ENCODE peak calls at places on chromosomes 11 and 22, in four cellular contexts. One of them, this sample, is unnamed.
A peak's percentile ranks its signal among the peaks of the same experiment; 100 is the strongest.

GRCh38 chr22:36946436-36947158 is 33.2 kb downstream of the CSF2RB start:
- DNase-seq in SK-N-SH: no peak
- DNase-seq in GM12878: no peak
- DNase-seq in HCT116: no peak
- DNase-seq in this sample: no peak

GRCh38 chr11:117002639-117003305 is 95.5 kb downstream of the SIK3 start:
- DNase-seq in SK-N-SH: no peak
- DNase-seq in GM12878: no peak
- DNase-seq in HCT116: no peak
- DNase-seq in this sample: no peak

GRCh38 chr11:95074806-95075563 is 8.3 kb downstream of the SRSF8 start:
- DNase-seq in SK-N-SH: no peak
- DNase-seq in GM12878: no peak
- DNase-seq in HCT116: no peak
- DNase-seq in this sample: no peak

GRCh38 chr22:33472462-33473344 is 414.5 kb upstream of the SYN3 start:
- DNase-seq in SK-N-SH: no peak
- DNase-seq in GM12878: peak; percentile 78
- DNase-seq in HCT116: no peak
- DNase-seq in this sample: no peak

GRCh38 chr11:76524919-76525318 is 80.1 kb downstream of the EMSY start:
- DNase-seq in SK-N-SH: no peak
- DNase-seq in GM12878: no peak
- DNase-seq in HCT116: peak; percentile 26
- DNase-seq in this sample: peak; percentile 42

GRCh38 chr11:95086116-95086515 is 3.5 kb upstream of the ENDOD1 start:
- DNase-seq in SK-N-SH: no peak
- DNase-seq in GM12878: no peak
- DNase-seq in HCT116: no peak
- DNase-seq in this sample: no peak

GRCh38 chr11:45554230-45554967 is 111.0 kb downstream of the CHST1 start:
- DNase-seq in SK-N-SH: no peak
- DNase-seq in GM12878: no peak
- DNase-seq in HCT116: no peak
- DNase-seq in this sample: no peak

GRCh38 chr22:43128928-43129424 is 14.2 kb downstream of the MCAT start:
- DNase-seq in SK-N-SH: no peak
- DNase-seq in GM12878: no peak
- DNase-seq in HCT116: no peak
- DNase-seq in this sample: no peak

GRCh38 chr11:10520562-10520961 is 20.4 kb downstream of the RNF141 start:
- DNase-seq in SK-N-SH: no peak
- DNase-seq in GM12878: no peak
- DNase-seq in HCT116: no peak
- DNase-seq in this sample: no peak
- TF ChIP-seq JUND in SK-N-SH: no peak
- TF ChIP-seq JUND in GM12878: no peak
- TF ChIP-seq JUND in HCT116: no peak
- TF ChIP-seq JUND in this sample: no peak

GRCh38 chr11:43574949-43575915 is 105.3 kb upstream of the HSD17B12 start:
- DNase-seq in SK-N-SH: peak; percentile 83
- DNase-seq in GM12878: no peak
- DNase-seq in HCT116: no peak
- DNase-seq in this sample: no peak

GRCh38 chr11:43575931-43576833 is 104.4 kb upstream of the HSD17B12 start:
- DNase-seq in SK-N-SH: no peak
- DNase-seq in GM12878: no peak
- DNase-seq in HCT116: no peak
- DNase-seq in this sample: no peak

GRCh38 chr11:43577566-43578264 is 102.8 kb upstream of the HSD17B12 start:
- DNase-seq in SK-N-SH: no peak
- DNase-seq in GM12878: no peak
- DNase-seq in HCT116: no peak
- DNase-seq in this sample: no peak

GRCh38 chr11:43578346-43579170 is 102.0 kb upstream of the HSD17B12 start:
- DNase-seq in SK-N-SH: no peak
- DNase-seq in GM12878: no peak
- DNase-seq in HCT116: no peak
- DNase-seq in this sample: no peak

GRCh38 chr11:43576834-43577521 is 103.6 kb upstream of the HSD17B12 start:
- DNase-seq in SK-N-SH: peak; percentile 71
- DNase-seq in GM12878: no peak
- DNase-seq in HCT116: peak; percentile 12
- DNase-seq in this sample: peak; percentile 32
- H3K4me2 ChIP-seq in SK-N-SH: peak overlapping the region; percentile 92
- H3K4me2 ChIP-seq in GM12878: no peak overlapping the region
- H3K4me2 ChIP-seq in HCT116: no peak overlapping the region
- H3K4me2 ChIP-seq in this sample: peak overlapping the region; percentile 5

GRCh38 chr11:19164230-19164855 is 37.4 kb downstream of the CSRP3 start:
- DNase-seq in SK-N-SH: no peak
- DNase-seq in GM12878: no peak
- DNase-seq in HCT116: no peak
- DNase-seq in this sample: no peak
- TF ChIP-seq JUND in SK-N-SH: no peak
- TF ChIP-seq JUND in GM12878: no peak
- TF ChIP-seq JUND in HCT116: no peak
- TF ChIP-seq JUND in this sample: no peak

GRCh38 chr22:26610072-26610958 is 7.5 kb downstream of the CRYBB1 start:
- DNase-seq in SK-N-SH: no peak
- DNase-seq in GM12878: peak; percentile 93
- DNase-seq in HCT116: no peak
- DNase-seq in this sample: no peak
- H3K4me2 ChIP-seq in SK-N-SH: peak overlapping the region; percentile 37
- H3K4me2 ChIP-seq in GM12878: peak overlapping the region; percentile 98
- H3K4me2 ChIP-seq in HCT116: no peak overlapping the region
- H3K4me2 ChIP-seq in this sample: no peak overlapping the region

GRCh38 chr11:131672191-131672590 is 301.8 kb downstream of the NTM start:
- DNase-seq in SK-N-SH: no peak
- DNase-seq in GM12878: no peak
- DNase-seq in HCT116: no peak
- DNase-seq in this sample: no peak

GRCh38 chr11:131670876-131671275 is 300.5 kb downstream of the NTM start:
- DNase-seq in SK-N-SH: no peak
- DNase-seq in GM12878: no peak
- DNase-seq in HCT116: no peak
- DNase-seq in this sample: no peak

GRCh38 chr11:131674051-131674755 is 303.8 kb downstream of the NTM start:
- DNase-seq in SK-N-SH: peak; percentile 80
- DNase-seq in GM12878: no peak
- DNase-seq in HCT116: peak; percentile 3
- DNase-seq in this sample: peak; percentile 21

GRCh38 chr11:131671320-131671719 is 300.9 kb downstream of the NTM start:
- DNase-seq in SK-N-SH: no peak
- DNase-seq in GM12878: no peak
- DNase-seq in HCT116: no peak
- DNase-seq in this sample: no peak

DNA sequence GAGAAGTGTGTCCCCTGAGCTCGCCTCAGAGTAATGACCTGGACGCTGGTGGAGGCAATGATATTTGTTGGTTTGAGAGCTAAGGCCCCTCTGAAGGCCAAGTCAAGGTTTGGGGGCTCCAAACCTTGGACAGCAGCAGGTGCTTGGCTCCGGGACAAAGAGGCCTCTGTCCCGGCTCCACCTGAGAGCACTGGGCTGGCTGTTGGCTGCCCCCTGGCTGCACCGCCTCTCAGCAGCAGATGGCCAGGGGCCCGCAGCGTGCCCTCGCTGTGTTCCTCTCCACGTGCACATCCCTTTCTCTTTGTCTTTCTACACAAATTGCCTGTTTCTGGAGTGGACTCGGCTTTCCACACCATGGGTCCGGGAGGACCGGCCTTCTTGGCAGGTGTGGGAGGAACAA is 301.3 kb downstream of the NTM start:
- DNase-seq in SK-N-SH: no peak
- DNase-seq in GM12878: no peak
- DNase-seq in HCT116: no peak
- DNase-seq in this sample: no peak
- TF ChIP-seq JUND in SK-N-SH: no peak
- TF ChIP-seq JUND in GM12878: no peak
- TF ChIP-seq JUND in HCT116: no peak
- TF ChIP-seq JUND in this sample: no peak

DNA sequence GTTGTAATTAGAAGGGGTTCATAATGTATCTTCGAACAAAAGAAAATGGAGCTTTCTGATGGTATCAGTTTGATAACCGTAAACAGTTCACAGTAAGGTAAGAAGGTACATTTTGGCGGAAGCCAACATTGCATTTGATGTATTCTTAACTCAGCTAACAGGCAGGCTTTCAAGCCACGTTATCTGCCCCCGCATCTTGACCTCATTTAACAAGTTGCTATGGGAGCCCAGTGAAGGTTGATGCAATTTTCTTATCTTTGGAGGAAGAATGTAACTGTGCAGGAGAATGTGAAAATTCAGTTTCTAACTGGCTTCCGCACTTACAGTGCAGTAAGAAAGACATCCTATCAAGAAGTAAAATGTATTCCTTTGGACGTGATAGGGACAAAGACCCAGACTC is 110.6 kb downstream of the ETS1 start:
- DNase-seq in SK-N-SH: no peak
- DNase-seq in GM12878: no peak
- DNase-seq in HCT116: no peak
- DNase-seq in this sample: no peak
- H3K4me2 ChIP-seq in SK-N-SH: no peak overlapping the region
- H3K4me2 ChIP-seq in GM12878: no peak overlapping the region
- H3K4me2 ChIP-seq in HCT116: no peak overlapping the region
- H3K4me2 ChIP-seq in this sample: no peak overlapping the region

DNA sequence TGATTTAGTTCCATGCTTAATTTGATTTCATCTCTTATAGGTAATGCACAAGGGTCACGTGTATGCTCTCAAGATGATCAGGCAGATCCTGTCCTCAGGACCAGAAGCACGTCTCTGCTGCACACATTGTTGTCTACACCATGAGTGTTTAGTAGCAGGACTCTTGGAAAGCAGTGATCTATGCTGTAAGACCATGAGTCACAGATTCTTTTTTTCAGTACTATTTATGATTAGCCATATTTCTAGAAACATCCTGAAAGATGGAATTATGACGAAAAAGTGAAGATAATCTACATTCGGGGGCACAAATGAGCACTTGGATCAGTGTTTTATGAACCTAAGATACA is 29.6 kb downstream of the ZBED4 start:
- DNase-seq in SK-N-SH: no peak
- DNase-seq in GM12878: no peak
- DNase-seq in HCT116: no peak
- DNase-seq in this sample: no peak
- TF ChIP-seq JUND in SK-N-SH: no peak
- TF ChIP-seq JUND in GM12878: no peak
- TF ChIP-seq JUND in HCT116: no peak
- TF ChIP-seq JUND in this sample: no peak

This sample was measured in HepG2.